ENCODE peak calls at places on chromosomes 13 and 19, in four cellular contexts. S is uterus, V is SK-N-SH, X is NCI-H1417. Q is an unnamed sample.

GRCh38 chr13:24745861-24746617 is 17.9 kb upstream of the RNF17 start:
- DNase-seq in S (no peak), V (no peak), X (no peak), Q (peak)

GRCh38 chr13:21067794-21068193 is 6.4 kb upstream of the LATS2 start:
- DNase-seq in S (no peak), V (no peak), X (no peak), Q (no peak)

GRCh38 chr13:51113969-51114368 is 2.9 kb upstream of the C13orf42 start:
- DNase-seq in S (no peak), V (no peak), X (no peak), Q (no peak)

GRCh38 chr13:33312150-33312908 is 26.8 kb upstream of the STARD13 start:
- DNase-seq in S (no peak), V (no peak), X (no peak), Q (no peak)

GRCh38 chr19:47045867-47046470 is 2.5 kb downstream of the TMEM160 start:
- DNase-seq in S (no peak), V (no peak), X (no peak), Q (no peak)

GRCh38 chr13:76293751-76294150 is 592.5 kb downstream of the KCTD12 start:
- DNase-seq in S (no peak), V (no peak), X (no peak), Q (peak)

GRCh38 chr19:34309368-34310138 is 55.2 kb downstream of the GARRE1 start:
- DNase-seq in S (no peak), V (no peak), X (no peak), Q (no peak)

GRCh38 chr19:44846455-44847143 is 502 bp downstream of the NECTIN2 start:
- DNase-seq in S (peak), V (peak), X (peak), Q (peak)

GRCh38 chr13:32650705-32651311 is 64.6 kb downstream of the PDS5B start:
- DNase-seq in S (no peak), V (peak), X (peak), Q (peak)

GRCh38 chr19:16022681-16023557 is 53.4 kb upstream of the TPM4 start:
- DNase-seq in S (no peak), V (peak), X (no peak), Q (no peak)

Q was measured in DMS53.